ENCODE peak calls at places on chromosome 15, in six cellular contexts. One of them, this sample, is unnamed.
A peak's percentile ranks its signal among the peaks of the same experiment; 100 is the strongest.

GRCh38 chr15:50854594-50855490 is 53.6 kb upstream of the AP4E1 start:
- DNase-seq in hepatocyte: peak; percentile 20
- DNase-seq in spleen: no peak
- DNase-seq in stimulated activated CD4-positive, alpha-beta T cell treated with anti-CD3 and anti-CD28 coated beads, Interleukin-1b, Interleukin-23, amount 100 ng/mL, for 24 hours: no peak
- DNase-seq in progenitor cell of endocrine pancreas: no peak
- DNase-seq in NCI-H510A: no peak
- DNase-seq in this sample: no peak

GRCh38 chr15:73325191-73325980 is 43.4 kb downstream of the HCN4 start:
- DNase-seq in progenitor cell of endocrine pancreas: no peak
- DNase-seq in hepatocyte: no peak
- DNase-seq in spleen: peak; percentile 54
- DNase-seq in stimulated activated CD4-positive, alpha-beta T cell treated with anti-CD3 and anti-CD28 coated beads, Interleukin-1b, Interleukin-23, amount 100 ng/mL, for 24 hours: no peak
- DNase-seq in NCI-H510A: no peak
- DNase-seq in this sample: no peak

GRCh38 chr15:100873029-100873677 is 6.5 kb upstream of the ALDH1A3 start:
- DNase-seq in stimulated activated CD4-positive, alpha-beta T cell treated with anti-CD3 and anti-CD28 coated beads, Interleukin-1b, Interleukin-23, amount 100 ng/mL, for 24 hours: no peak
- DNase-seq in NCI-H510A: no peak
- DNase-seq in progenitor cell of endocrine pancreas: peak; percentile 37
- DNase-seq in spleen: no peak
- DNase-seq in hepatocyte: peak; percentile 87
- DNase-seq in this sample: peak; percentile 56

GRCh38 chr15:99669250-99669649 is 64.0 kb downstream of the LYSMD4 start:
- DNase-seq in NCI-H510A: no peak
- DNase-seq in progenitor cell of endocrine pancreas: no peak
- DNase-seq in hepatocyte: no peak
- DNase-seq in spleen: no peak
- DNase-seq in stimulated activated CD4-positive, alpha-beta T cell treated with anti-CD3 and anti-CD28 coated beads, Interleukin-1b, Interleukin-23, amount 100 ng/mL, for 24 hours: no peak
- DNase-seq in this sample: no peak

GRCh38 chr15:61890106-61890505 is 170.1 kb downstream of the VPS13C start:
- DNase-seq in hepatocyte: no peak
- DNase-seq in progenitor cell of endocrine pancreas: no peak
- DNase-seq in stimulated activated CD4-positive, alpha-beta T cell treated with anti-CD3 and anti-CD28 coated beads, Interleukin-1b, Interleukin-23, amount 100 ng/mL, for 24 hours: no peak
- DNase-seq in spleen: no peak
- DNase-seq in NCI-H510A: no peak
- DNase-seq in this sample: no peak

GRCh38 chr15:80436511-80437307 is 32.5 kb downstream of the ARNT2 start:
- DNase-seq in spleen: peak; percentile 32
- DNase-seq in stimulated activated CD4-positive, alpha-beta T cell treated with anti-CD3 and anti-CD28 coated beads, Interleukin-1b, Interleukin-23, amount 100 ng/mL, for 24 hours: no peak
- DNase-seq in hepatocyte: peak; percentile 43
- DNase-seq in progenitor cell of endocrine pancreas: no peak
- DNase-seq in NCI-H510A: no peak
- DNase-seq in this sample: no peak

GRCh38 chr15:50260969-50261496 is 4.5 kb downstream of the HDC start:
- DNase-seq in progenitor cell of endocrine pancreas: no peak
- DNase-seq in stimulated activated CD4-positive, alpha-beta T cell treated with anti-CD3 and anti-CD28 coated beads, Interleukin-1b, Interleukin-23, amount 100 ng/mL, for 24 hours: no peak
- DNase-seq in NCI-H510A: no peak
- DNase-seq in hepatocyte: no peak
- DNase-seq in spleen: no peak
- DNase-seq in this sample: no peak

GRCh38 chr15:41377978-41378377 is 24.3 kb downstream of the NDUFAF1 start:
- DNase-seq in spleen: no peak
- DNase-seq in NCI-H510A: no peak
- DNase-seq in hepatocyte: no peak
- DNase-seq in progenitor cell of endocrine pancreas: no peak
- DNase-seq in stimulated activated CD4-positive, alpha-beta T cell treated with anti-CD3 and anti-CD28 coated beads, Interleukin-1b, Interleukin-23, amount 100 ng/mL, for 24 hours: no peak
- DNase-seq in this sample: no peak

GRCh38 chr15:77144492-77145070 is 73.7 kb upstream of the TSPAN3 start:
- DNase-seq in NCI-H510A: no peak
- DNase-seq in stimulated activated CD4-positive, alpha-beta T cell treated with anti-CD3 and anti-CD28 coated beads, Interleukin-1b, Interleukin-23, amount 100 ng/mL, for 24 hours: no peak
- DNase-seq in hepatocyte: peak; percentile 13
- DNase-seq in spleen: no peak
- DNase-seq in progenitor cell of endocrine pancreas: no peak
- DNase-seq in this sample: no peak

GRCh38 chr15:67199881-67200763 is 54.3 kb downstream of the AAGAB start:
- DNase-seq in progenitor cell of endocrine pancreas: no peak
- DNase-seq in stimulated activated CD4-positive, alpha-beta T cell treated with anti-CD3 and anti-CD28 coated beads, Interleukin-1b, Interleukin-23, amount 100 ng/mL, for 24 hours: no peak
- DNase-seq in hepatocyte: no peak
- DNase-seq in NCI-H510A: no peak
- DNase-seq in spleen: no peak
- DNase-seq in this sample: no peak

GRCh38 chr15:59456114-59456513 is 18.1 kb downstream of the FAM81A start:
- DNase-seq in spleen: no peak
- DNase-seq in hepatocyte: peak; percentile 28
- DNase-seq in stimulated activated CD4-positive, alpha-beta T cell treated with anti-CD3 and anti-CD28 coated beads, Interleukin-1b, Interleukin-23, amount 100 ng/mL, for 24 hours: no peak
- DNase-seq in NCI-H510A: peak; percentile 73
- DNase-seq in progenitor cell of endocrine pancreas: no peak
- DNase-seq in this sample: no peak

GRCh38 chr15:32823750-32824149 is 105.9 kb downstream of the GREM1 start:
- DNase-seq in stimulated activated CD4-positive, alpha-beta T cell treated with anti-CD3 and anti-CD28 coated beads, Interleukin-1b, Interleukin-23, amount 100 ng/mL, for 24 hours: no peak
- DNase-seq in progenitor cell of endocrine pancreas: no peak
- DNase-seq in NCI-H510A: no peak
- DNase-seq in hepatocyte: no peak
- DNase-seq in spleen: no peak
- DNase-seq in this sample: no peak

GRCh38 chr15:68677996-68678395 is 99.2 kb downstream of the CORO2B start:
- DNase-seq in hepatocyte: no peak
- DNase-seq in stimulated activated CD4-positive, alpha-beta T cell treated with anti-CD3 and anti-CD28 coated beads, Interleukin-1b, Interleukin-23, amount 100 ng/mL, for 24 hours: no peak
- DNase-seq in NCI-H510A: no peak
- DNase-seq in spleen: no peak
- DNase-seq in progenitor cell of endocrine pancreas: no peak
- DNase-seq in this sample: no peak

GRCh38 chr15:20358066-20358780 is 183.4 kb downstream of the GOLGA6L6 start:
- DNase-seq in spleen: peak; percentile 87
- DNase-seq in NCI-H510A: no peak
- DNase-seq in hepatocyte: peak; percentile 42
- DNase-seq in stimulated activated CD4-positive, alpha-beta T cell treated with anti-CD3 and anti-CD28 coated beads, Interleukin-1b, Interleukin-23, amount 100 ng/mL, for 24 hours: no peak
- DNase-seq in progenitor cell of endocrine pancreas: no peak
- DNase-seq in this sample: peak; percentile 22

GRCh38 chr15:85869124-85869523 is 74.4 kb upstream of the KLHL25 start:
- DNase-seq in spleen: no peak
- DNase-seq in hepatocyte: no peak
- DNase-seq in progenitor cell of endocrine pancreas: no peak
- DNase-seq in stimulated activated CD4-positive, alpha-beta T cell treated with anti-CD3 and anti-CD28 coated beads, Interleukin-1b, Interleukin-23, amount 100 ng/mL, for 24 hours: no peak
- DNase-seq in NCI-H510A: no peak
- DNase-seq in this sample: no peak

This sample was measured in dorsolateral prefrontal cortex.